ENCODE peak calls at places on chromosomes 6 and 20, in five cellular contexts. L is adrenal gland, B is testis, Q is H54, R is K562. H is an unnamed sample.

GRCh38 chr20:5969348-5969935 is 19.0 kb downstream of the MCM8 start:
- DNase-seq in Q (no peak), L (no peak), B (no peak), R (no peak), H (no peak)

GRCh38 chr6:506508-506907 is 115.0 kb downstream of the IRF4 start:
- DNase-seq in L (no peak), R (no peak), B (no peak), Q (no peak), H (no peak)

GRCh38 chr6:111382476-111383294 is 100.3 kb downstream of the REV3L start:
- DNase-seq in L (peak; percentile 36), Q (no peak), R (no peak), B (no peak), H (peak; percentile 73)

GRCh38 chr6:35776364-35777215 is at the start of gene CLPSL2:
- DNase-seq in Q (no peak), R (peak; percentile 56), B (no peak), L (no peak), H (no peak)

GRCh38 chr6:148761532-148761951 is 14.7 kb downstream of the UST start:
- DNase-seq in R (no peak), B (no peak), Q (no peak), L (no peak), H (no peak)

GRCh38 chr6:157270916-157271315 is 52.4 kb downstream of the TMEM242 start:
- DNase-seq in Q (no peak), L (no peak), B (no peak), R (no peak), H (no peak)

GRCh38 chr6:4577406-4577805 is 198.8 kb upstream of the CDYL start:
- DNase-seq in Q (no peak), R (no peak), B (no peak), L (no peak), H (no peak)

GRCh38 chr6:89527634-89528033 is 94.7 kb downstream of the ANKRD6 start:
- DNase-seq in Q (no peak), R (no peak), B (no peak), L (no peak), H (no peak)

GRCh38 chr6:166584813-166585429 is 1.6 kb downstream of the RAMACL start:
- DNase-seq in B (no peak), R (no peak), Q (no peak), L (no peak), H (no peak)

GRCh38 chr6:31888281-31889258 is 8.9 kb downstream of the EHMT2 start:
- DNase-seq in R (peak; percentile 71), L (no peak), B (no peak), Q (no peak), H (no peak)

GRCh38 chr20:1800180-1800579 is 95.0 kb upstream of the SIRPA start:
- DNase-seq in B (no peak), Q (no peak), L (no peak), R (no peak), H (no peak)

GRCh38 chr6:137025786-137026730 is 18.7 kb downstream of the IL20RA start:
- DNase-seq in B (no peak), Q (no peak), L (no peak), R (no peak), H (no peak)

GRCh38 chr20:25051386-25052155 is 6.4 kb downstream of the ACSS1 start:
- DNase-seq in B (peak; percentile 8), Q (no peak), R (no peak), L (peak; percentile 10), H (peak; percentile 46)

GRCh38 chr6:91029211-91029610 is 442.3 kb upstream of the MAP3K7 start:
- DNase-seq in Q (no peak), L (peak; percentile 36), B (peak; percentile 59), R (no peak), H (no peak)

GRCh38 chr20:10647471-10647870 is 26.3 kb downstream of the JAG1 start:
- DNase-seq in B (no peak), Q (no peak), R (peak; percentile 11), L (no peak), H (no peak)

GRCh38 chr20:56689318-56689717 is 60.2 kb downstream of the TFAP2C start:
- DNase-seq in R (no peak), B (no peak), L (no peak), Q (peak; percentile 87), H (no peak)

GRCh38 chr6:153727910-153728309 is 311.1 kb upstream of the OPRM1 start:
- DNase-seq in R (no peak), Q (no peak), L (no peak), B (no peak), H (no peak)

GRCh38 chr6:116557863-116558262 is 4.3 kb downstream of the CALHM4 start:
- DNase-seq in Q (peak; percentile 16), R (no peak), L (peak; percentile 73), B (peak; percentile 66), H (no peak)

GRCh38 chr6:155530219-155530834 is 74.7 kb upstream of the NOX3 start:
- DNase-seq in B (peak; percentile 31), Q (no peak), L (peak; percentile 21), R (no peak), H (no peak)

GRCh38 chr6:107666084-107666981 is 157.8 kb downstream of the SCML4 start:
- DNase-seq in R (no peak), B (no peak), L (no peak), Q (no peak), H (no peak)

GRCh38 chr6:36246511-36247268 is 23.2 kb upstream of the PNPLA1 start:
- DNase-seq in B (no peak), L (no peak), R (no peak), Q (no peak), H (no peak)

GRCh38 chr20:34575756-34576155 is 17.2 kb downstream of the MAP1LC3A start:
- DNase-seq in R (no peak), B (no peak), Q (no peak), L (no peak), H (no peak)

GRCh38 chr20:32555584-32555983 is 29.5 kb downstream of the NOL4L start:
- DNase-seq in B (no peak), Q (no peak), L (no peak), R (no peak), H (no peak)

GRCh38 chr6:36516991-36517390 is 30.3 kb downstream of the STK38 start:
- DNase-seq in L (no peak), B (no peak), R (no peak), Q (no peak), H (no peak)

GRCh38 chr6:159691133-159691962 is 1.7 kb downstream of the SOD2 start:
- DNase-seq in L (peak; percentile 33), R (peak; percentile 40), Q (no peak), B (no peak), H (no peak)

GRCh38 chr6:10414766-10415592 is at the start of gene TFAP2A:
- DNase-seq in Q (peak; percentile 75), R (no peak), L (no peak), B (no peak), H (no peak)
- TF ChIP-seq POLR2A in Q (no peak), R (no peak), L (no peak), B (no peak), H (no peak)

GRCh38 chr6:161370882-161371281 is 97.0 kb upstream of the AGPAT4 start:
- DNase-seq in R (peak; percentile 85), B (peak; percentile 73), L (peak; percentile 43), Q (peak; percentile 16), H (no peak)
- TF ChIP-seq POLR2A in R (no peak), B (no peak), L (no peak), Q (no peak), H (no peak)

DNA sequence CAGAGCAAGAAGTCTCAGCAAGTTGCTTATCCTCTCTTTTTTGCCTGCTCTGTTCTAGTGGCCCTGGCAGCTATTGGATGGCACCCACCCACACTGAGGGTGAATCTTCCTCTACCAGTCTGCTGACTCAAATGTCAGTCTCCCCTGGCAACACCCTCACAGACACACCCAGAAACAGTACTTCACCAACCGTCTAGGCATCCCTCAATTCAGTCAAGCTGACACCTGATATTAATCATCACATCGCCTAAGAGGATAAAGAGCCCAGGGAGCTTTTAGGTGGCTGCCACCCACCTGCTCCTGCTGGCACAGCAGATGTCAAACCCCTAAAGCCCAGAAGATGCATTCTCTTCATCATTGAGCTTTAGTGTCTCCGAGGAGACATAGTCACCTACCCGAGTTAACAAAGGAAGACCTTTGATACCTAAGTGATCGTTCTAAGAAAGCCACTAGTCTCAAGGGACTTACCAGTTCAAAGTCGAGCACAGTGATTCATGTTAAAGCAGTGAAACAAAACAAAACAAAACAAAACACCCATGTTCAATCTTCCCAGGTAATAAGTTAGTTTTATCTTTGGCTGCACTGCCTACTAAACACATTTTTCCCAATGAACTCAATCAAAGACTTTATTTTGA is 97.7 kb upstream of the KCNQ5 start:
- DNase-seq in R (no peak), Q (no peak), B (no peak), L (no peak), H (no peak)
- TF ChIP-seq POLR2A in R (no peak), Q (no peak), B (no peak), L (no peak), H (no peak)

DNA sequence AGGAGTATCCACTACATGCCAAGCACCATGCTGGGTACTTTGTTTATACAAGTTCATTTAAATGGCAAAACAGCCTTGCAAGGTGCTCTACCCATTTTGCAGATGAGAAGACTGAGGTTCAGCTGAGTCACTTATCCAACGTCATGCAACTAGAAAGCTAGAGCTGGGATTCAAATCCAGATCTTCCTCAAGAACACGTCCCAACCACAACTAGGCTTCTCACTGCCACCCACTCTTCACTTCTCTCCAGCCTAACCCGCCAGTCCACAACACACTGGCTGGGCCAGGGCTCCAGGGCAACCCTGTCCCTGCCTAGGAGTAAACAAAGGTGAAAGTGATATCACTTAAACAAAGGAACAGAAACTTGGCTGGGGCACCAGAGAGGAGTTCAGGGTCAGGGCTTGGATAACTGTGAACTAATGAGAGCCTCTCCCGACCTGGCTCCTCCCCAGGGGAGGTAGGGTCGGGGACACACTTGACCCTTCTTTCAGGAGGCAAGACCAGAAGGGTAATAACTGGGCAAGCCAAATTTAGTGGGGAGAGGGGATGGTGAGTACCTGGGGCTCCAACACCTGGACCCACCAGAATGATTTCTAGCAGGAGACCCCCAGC is 7.9 kb downstream of the SDC4 start:
- DNase-seq in L (peak; percentile 70), R (no peak), Q (no peak), B (no peak), H (no peak)
- TF ChIP-seq POLR2A in L (no peak), R (no peak), Q (no peak), B (no peak), H (no peak)

GRCh38 chr20:62900692-62901584 is 25.4 kb downstream of the DIDO1 start:
- DNase-seq in B (no peak), R (no peak), L (no peak), Q (no peak), H (no peak)
- TF ChIP-seq POLR2A in B (no peak), R (peak; percentile 18), L (no peak), Q (no peak), H (no peak)

DNA sequence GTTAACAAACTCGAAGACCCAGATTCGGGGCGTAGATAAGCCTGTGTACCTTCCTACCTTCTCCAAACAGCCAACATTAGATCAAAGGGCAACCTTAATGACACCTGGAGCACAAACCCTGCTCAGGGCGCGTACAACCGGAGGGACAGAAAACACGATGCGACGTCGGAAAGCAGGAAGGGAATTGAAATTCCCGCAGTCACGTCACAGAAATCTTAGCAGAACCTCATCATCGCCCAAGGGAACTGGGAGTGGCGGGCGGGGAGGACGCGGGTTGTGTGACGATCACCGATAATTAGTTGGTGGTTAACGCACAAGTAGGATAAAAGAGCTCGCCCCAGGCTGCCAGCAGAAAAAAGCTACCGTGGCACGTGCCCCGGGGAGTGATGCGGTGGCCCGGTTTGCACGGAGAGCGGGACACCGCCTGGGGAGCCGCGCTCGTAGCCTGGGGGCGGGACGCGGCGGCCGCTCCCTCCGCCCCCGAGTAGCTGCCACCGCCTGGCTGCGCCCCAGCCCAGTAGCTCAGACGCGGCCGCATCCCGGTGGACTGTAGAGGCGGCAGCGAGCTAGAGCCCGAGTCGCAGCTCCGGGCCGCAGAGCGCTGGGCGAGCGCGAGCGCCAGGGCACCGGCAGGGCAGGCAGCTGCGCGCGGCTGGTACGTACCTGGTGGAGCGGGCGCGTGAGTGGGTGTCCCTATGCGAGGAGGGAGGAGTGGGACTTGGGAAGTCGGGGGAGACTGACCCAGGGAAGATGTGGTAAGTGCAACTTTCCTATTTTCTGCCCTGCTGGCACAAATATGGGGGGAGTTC is at the start of gene PKIB:
- DNase-seq in Q (peak; percentile 52), L (peak; percentile 72), B (peak; percentile 77), R (peak; percentile 24), H (peak; percentile 74)
- TF ChIP-seq POLR2A in Q (peak; percentile 13), L (peak; percentile 26), B (no peak), R (no peak), H (no peak)